ENCODE peak calls at places on chromosomes 13 and 19, in four cellular contexts. B is K562, H is HepG2, C is GM12878. F is an unnamed sample.

GRCh38 chr19:33400856-33401682 is 27.6 kb downstream of the CEBPG start:
- DNase-seq in B (no peak), H (peak), C (no peak), F (peak)

GRCh38 chr13:21871302-21871862 is 200.5 kb downstream of the FGF9 start:
- DNase-seq in H (peak), B (no peak), C (no peak), F (no peak)

GRCh38 chr19:45355402-45355801 is 14.9 kb downstream of the KLC3 start:
- DNase-seq in H (no peak), B (no peak), C (no peak), F (no peak)

GRCh38 chr19:4815426-4816387 is 15.8 kb downstream of the TICAM1 start:
- DNase-seq in C (peak), B (peak), H (peak), F (peak)

GRCh38 chr13:21338156-21338555 is 120.9 kb downstream of the ZDHHC20 start:
- DNase-seq in B (no peak), H (peak), C (no peak), F (no peak)

GRCh38 chr19:10352764-10353671 is 13.6 kb upstream of the ICAM3 start:
- DNase-seq in B (peak), C (no peak), H (no peak), F (no peak)

GRCh38 chr13:39870197-39870746 is 214.8 kb downstream of the COG6 start:
- DNase-seq in H (no peak), C (no peak), B (no peak), F (no peak)

GRCh38 chr13:103386341-103386740 is 320.1 kb upstream of the SLC10A2 start:
- DNase-seq in B (no peak), C (no peak), H (no peak), F (no peak)

GRCh38 chr13:23986619-23987018 is 89.3 kb upstream of the C1QTNF9B start:
- DNase-seq in C (no peak), H (no peak), B (no peak), F (no peak)

GRCh38 chr13:73767191-73767741 is 366.9 kb downstream of the KLF12 start:
- DNase-seq in H (peak), B (no peak), C (no peak), F (no peak)

GRCh38 chr19:50669319-50670101 is 20.3 kb downstream of the C19orf81 start:
- DNase-seq in C (no peak), H (no peak), B (peak), F (peak)

GRCh38 chr13:36920612-36921185 is 661 bp upstream of the SMAD9 start:
- DNase-seq in B (no peak), H (no peak), C (no peak), F (no peak)
- TF ChIP-seq MXI1 in B (no peak), H (no peak), C (no peak), F (no peak)

GRCh38 chr19:2048959-2049740 is 1.9 kb downstream of the MKNK2 start:
- DNase-seq in B (no peak), C (no peak), H (no peak), F (no peak)
- TF ChIP-seq GABPA in B (no peak), C (no peak), H (no peak), F (no peak)

GRCh38 chr19:31445406-31445805 is 96.2 kb upstream of the TSHZ3 start:
- DNase-seq in B (no peak), C (no peak), H (no peak), F (no peak)

GRCh38 chr19:31451686-31452325 is 102.6 kb upstream of the TSHZ3 start:
- DNase-seq in C (no peak), H (no peak), B (no peak), F (no peak)

GRCh38 chr19:31450696-31451095 is 101.5 kb upstream of the TSHZ3 start:
- DNase-seq in C (no peak), H (no peak), B (no peak), F (no peak)

GRCh38 chr19:31448221-31448657 is 99.0 kb upstream of the TSHZ3 start:
- DNase-seq in B (no peak), H (no peak), C (no peak), F (peak)

DNA sequence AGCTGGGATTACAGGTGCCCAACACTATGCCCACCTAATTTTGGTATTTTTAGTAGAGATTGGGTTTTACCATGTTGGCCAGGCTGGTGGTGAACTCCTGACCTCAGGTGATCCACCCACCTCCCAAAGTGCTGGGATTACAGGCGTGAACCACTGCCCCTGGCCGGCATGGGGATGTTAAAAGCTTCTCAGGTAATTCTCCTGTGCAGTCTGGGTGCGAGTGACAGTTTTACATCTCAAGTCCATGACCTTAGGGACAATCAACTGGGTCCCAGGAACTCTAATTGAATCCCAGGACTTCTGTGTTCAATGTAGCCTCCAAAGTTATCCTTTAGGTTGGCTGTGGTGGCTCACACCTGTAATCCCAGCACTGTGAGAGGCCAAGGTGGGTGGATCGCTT is 100.1 kb upstream of the TSHZ3 start:
- DNase-seq in B (no peak), C (no peak), H (no peak), F (no peak)
- TF ChIP-seq MXI1 in B (no peak), C (no peak), H (no peak), F (no peak)

GRCh38 chr13:91249370-91249769 is 98.1 kb upstream of the MIR17HG start:
- DNase-seq in B (no peak), H (no peak), C (no peak), F (no peak)
- TF ChIP-seq GABPA in B (no peak), H (no peak), C (no peak), F (no peak)

F was measured in SK-N-SH.